ENCODE peak calls at places on chromosomes 16 and 17, in four cellular contexts. R is fibroblast of lung, E is neural progenitor cell, P is endothelial cell of umbilical vein. S is an unnamed sample.

GRCh38 chr17:63446218-63446980 is at the start of gene CYB561:
- DNase-seq in R (peak; percentile 59), E (peak; percentile 82), P (peak; percentile 50), S (peak; percentile 63)

GRCh38 chr17:4043862-4044261 is 79.6 kb upstream of the ATP2A3 start:
- DNase-seq in R (no peak), E (no peak), P (no peak), S (no peak)

GRCh38 chr17:30545024-30545423 is 67.8 kb downstream of the GOSR1 start:
- DNase-seq in R (no peak), E (no peak), P (no peak), S (no peak)

GRCh38 chr17:42720996-42721583 is 23.8 kb downstream of the EZH1 start:
- DNase-seq in R (peak; percentile 79), E (peak; percentile 83), P (peak; percentile 73), S (peak; percentile 43)

GRCh38 chr17:7014995-7015586 is 2.7 kb downstream of the RNASEK start:
- DNase-seq in R (peak; percentile 42), E (peak; percentile 21), P (no peak), S (peak; percentile 80)

GRCh38 chr16:88781140-88782077 is 3.6 kb downstream of the PIEZO1 start:
- DNase-seq in R (no peak), E (no peak), P (no peak), S (no peak)

GRCh38 chr16:53678756-53679334 is 24.8 kb downstream of the RPGRIP1L start:
- DNase-seq in R (no peak), E (no peak), P (peak; percentile 52), S (no peak)

GRCh38 chr16:3793161-3793576 is 75.8 kb upstream of the TRAP1 start:
- DNase-seq in R (peak; percentile 57), E (no peak), P (peak; percentile 81), S (no peak)

GRCh38 chr16:27597361-27597760 is 47.4 kb downstream of the KATNIP start:
- DNase-seq in R (no peak), E (no peak), P (no peak), S (no peak)

GRCh38 chr17:18858567-18859245 is 775 bp downstream of the PRPSAP2 start:
- DNase-seq in R (no peak), E (no peak), P (no peak), S (no peak)

GRCh38 chr16:79751785-79752184 is 151.2 kb upstream of the MAF start:
- DNase-seq in R (peak; percentile 94), E (no peak), P (no peak), S (peak; percentile 86)

GRCh38 chr17:71315568-71315967 is 805.3 kb upstream of the SOX9 start:
- DNase-seq in R (no peak), E (no peak), P (no peak), S (no peak)

GRCh38 chr17:66755101-66755943 is 79.6 kb upstream of the CACNG5 start:
- DNase-seq in R (no peak), E (no peak), P (no peak), S (peak; percentile 48)

GRCh38 chr17:78252701-78253635 is 21.5 kb downstream of the TMEM235 start:
- DNase-seq in R (no peak), E (no peak), P (no peak), S (no peak)

DNA sequence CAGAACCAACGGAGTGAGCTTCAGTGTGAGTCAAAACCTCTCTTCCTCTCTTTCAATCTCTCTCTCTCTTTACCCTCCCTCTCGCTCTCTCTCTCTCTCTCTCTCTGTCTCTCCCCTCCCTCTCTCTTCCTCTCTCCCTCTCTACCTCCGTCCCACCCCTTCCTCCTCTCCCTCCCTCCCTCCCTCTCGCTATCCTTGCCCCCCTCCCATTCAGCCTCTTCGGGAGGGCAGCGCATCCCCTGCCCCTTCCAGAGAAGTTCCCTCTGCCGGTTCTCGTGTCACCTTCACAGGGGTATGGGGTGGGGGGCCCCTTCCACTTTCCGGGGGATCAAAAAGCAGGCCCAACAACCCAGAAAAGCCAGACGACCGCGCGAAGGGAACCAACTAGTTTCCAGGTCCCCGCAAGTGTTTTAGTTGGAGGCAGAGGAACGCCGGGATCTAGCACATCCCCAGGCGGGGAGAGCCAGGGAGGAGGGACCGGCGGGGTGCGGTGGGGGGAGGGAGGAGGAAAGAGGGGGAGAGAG is 28.9 kb upstream of the RBFOX1 start:
- DNase-seq in R (no peak), E (peak; percentile 44), P (no peak), S (no peak)
- H3K9ac ChIP-seq in R (no peak overlapping the region), E (no peak overlapping the region), P (no peak overlapping the region), S (no peak overlapping the region)

GRCh38 chr17:36944488-36945040 is 4.2 kb upstream of the AATF start:
- DNase-seq in R (no peak), E (no peak), P (no peak), S (no peak)
- TF ChIP-seq EZH2 in R (no peak), E (no peak), P (no peak), S (no peak)

DNA sequence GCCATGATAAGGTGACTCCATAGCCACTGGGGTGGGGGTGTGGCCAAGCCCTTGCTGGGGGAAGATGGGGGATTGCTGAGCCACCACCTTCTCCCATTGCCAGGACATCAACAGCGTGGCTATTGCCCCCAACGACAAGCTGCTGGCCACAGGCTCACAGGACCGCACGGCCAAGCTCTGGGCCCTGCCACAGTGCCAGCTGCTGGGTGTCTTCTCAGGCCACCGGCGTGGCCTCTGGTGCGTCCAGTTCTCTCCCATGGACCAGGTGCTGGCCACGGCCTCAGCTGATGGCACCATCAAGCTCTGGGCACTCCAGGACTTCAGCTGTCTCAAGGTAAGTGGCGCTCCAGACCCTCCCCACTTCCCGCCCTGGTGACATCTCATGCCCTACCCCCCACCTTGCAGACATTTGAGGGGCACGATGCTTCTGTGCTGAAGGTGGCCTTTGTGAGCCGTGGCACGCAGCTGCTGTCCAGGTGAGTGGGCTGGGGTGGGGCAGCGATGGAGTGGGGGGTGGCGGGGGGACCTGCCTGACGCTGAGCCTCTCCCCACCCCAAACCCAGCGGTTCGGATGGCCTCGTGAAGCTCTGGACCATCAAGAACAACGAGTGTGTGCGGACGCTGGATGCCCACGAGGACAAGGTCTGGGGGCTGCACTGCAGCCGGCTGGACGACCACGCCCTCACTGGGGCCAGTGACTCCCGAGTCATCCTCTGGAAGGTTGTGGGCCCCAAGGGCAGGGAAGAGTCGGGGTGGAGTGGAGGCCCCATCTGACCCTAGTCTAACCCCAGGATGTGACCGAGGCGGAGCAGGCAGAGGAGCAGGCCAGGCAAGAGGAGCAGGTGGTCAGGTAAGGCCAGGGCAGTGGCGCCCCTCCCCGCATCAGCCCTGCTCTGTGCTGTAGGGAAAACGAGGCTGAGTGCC is 4.1 kb downstream of the NOXO1 start:
- DNase-seq in R (no peak), E (no peak), P (no peak), S (no peak)
- H3K9ac ChIP-seq in R (no peak overlapping the region), E (no peak overlapping the region), P (no peak overlapping the region), S (no peak overlapping the region)

GRCh38 chr17:59892849-59893616 is at the start of the genes RPS6KB1 and TUBD1:
- DNase-seq in R (peak; percentile 100), E (peak; percentile 98), P (peak; percentile 100), S (peak; percentile 98)
- TF ChIP-seq EZH2 in R (no peak), E (no peak), P (no peak), S (no peak)

GRCh38 chr17:15278381-15278780 is 13.3 kb upstream of the PMP22 start:
- DNase-seq in R (no peak), E (no peak), P (no peak), S (no peak)
- H3K9ac ChIP-seq in R (no peak overlapping the region), E (no peak overlapping the region), P (no peak overlapping the region), S (no peak overlapping the region)

GRCh38 chr16:21277927-21278706 is at the start of gene CRYM:
- DNase-seq in R (peak; percentile 29), E (peak; percentile 88), P (peak; percentile 36), S (peak; percentile 30)
- TF ChIP-seq EZH2 in R (peak; percentile 63), E (peak; percentile 57), P (no peak), S (no peak)

S was measured in mammary epithelial cell.